ENCODE peak calls at places on chromosomes 11 and 22, in eight cellular contexts. O, Z, S, P, A, R, B and M are unnamed samples.

GRCh38 chr11:18259259-18259658 is 6.8 kb upstream of the SAA1 start:
- DNase-seq in O (no peak), Z (no peak), S (no peak), P (no peak), A (no peak), R (peak; percentile 3), B (no peak), M (no peak)

GRCh38 chr11:118003021-118003423 is 16.8 kb downstream of the IL10RA start:
- DNase-seq in O (no peak), Z (no peak), S (no peak), P (no peak), A (no peak), R (no peak), B (no peak), M (no peak)

GRCh38 chr11:115869780-115870431 is 365.7 kb upstream of the CADM1 start:
- DNase-seq in O (peak; percentile 1), Z (peak; percentile 3), S (no peak), P (peak; percentile 32), A (peak; percentile 31), R (peak; percentile 50), B (peak; percentile 67), M (peak; percentile 74)

GRCh38 chr22:36900225-36900624 is 13.2 kb upstream of the CSF2RB start:
- DNase-seq in O (no peak), Z (no peak), S (no peak), P (no peak), A (no peak), R (no peak), B (no peak), M (no peak)

GRCh38 chr11:77400775-77401469 is 73.0 kb downstream of the PAK1 start:
- DNase-seq in O (no peak), Z (no peak), S (no peak), P (no peak), A (no peak), R (no peak), B (no peak), M (no peak)

GRCh38 chr11:76635991-76636520 is 34.5 kb downstream of the LRRC32 start:
- DNase-seq in O (no peak), Z (no peak), S (no peak), P (no peak), A (no peak), R (no peak), B (no peak), M (no peak)

GRCh38 chr11:48096588-48097525 is 116.5 kb downstream of the PTPRJ start:
- DNase-seq in O (no peak), Z (peak; percentile 24), S (peak; percentile 43), P (no peak), A (no peak), R (no peak), B (no peak), M (no peak)

GRCh38 chr11:116927163-116927772 is 89.8 kb upstream of the APOA1 start:
- DNase-seq in O (no peak), Z (no peak), S (no peak), P (no peak), A (no peak), R (no peak), B (no peak), M (peak; percentile 22)

GRCh38 chr11:69939551-69940245 is 120.5 kb upstream of the FGF3 start:
- DNase-seq in O (peak; percentile 74), Z (peak; percentile 86), S (peak; percentile 86), P (no peak), A (peak; percentile 88), R (no peak), B (peak; percentile 10), M (peak; percentile 13)

GRCh38 chr11:120389693-120390584 is 53.7 kb downstream of the ARHGEF12 start:
- DNase-seq in O (no peak), Z (no peak), S (no peak), P (no peak), A (no peak), R (no peak), B (no peak), M (no peak)

GRCh38 chr11:107040447-107041444 is 22.5 kb upstream of the GUCY1A2 start:
- DNase-seq in O (peak; percentile 81), Z (peak; percentile 77), S (peak; percentile 33), P (peak; percentile 3), A (no peak), R (no peak), B (no peak), M (no peak)

GRCh38 chr22:19891350-19892248 is 36.9 kb upstream of the GNB1L start:
- DNase-seq in O (peak; percentile 90), Z (peak; percentile 79), S (peak; percentile 52), P (no peak), A (peak; percentile 21), R (peak; percentile 92), B (peak; percentile 64), M (no peak)

DNA sequence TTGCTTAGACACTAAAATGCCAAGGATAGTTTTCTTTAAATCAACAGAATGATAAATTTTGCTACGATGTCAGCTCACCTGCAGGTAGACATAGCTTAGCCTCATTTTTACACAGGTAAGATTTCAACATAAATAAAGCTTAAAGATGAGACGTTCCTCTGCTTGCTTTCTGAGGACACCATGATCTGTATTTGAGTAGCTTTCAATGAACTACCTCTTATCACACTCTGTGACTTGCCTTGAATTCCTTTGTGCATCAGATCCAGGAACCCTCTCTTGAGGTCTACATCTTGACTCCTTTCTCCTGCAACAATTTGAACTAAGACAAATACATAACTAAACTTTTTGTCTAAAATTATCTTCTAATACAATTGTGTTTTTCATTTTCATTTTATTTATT is 26.1 kb upstream of the OR8I2 start:
- DNase-seq in O (no peak), Z (no peak), S (no peak), P (no peak), A (no peak), R (no peak), B (no peak), M (no peak)
- TF ChIP-seq CTCF in O (no peak), Z (no peak), S (no peak), P (no peak), A (no peak), R (no peak), B (no peak), M (no peak)

GRCh38 chr11:72001834-72002591 is 3.3 kb downstream of the IL18BP start:
- DNase-seq in O (no peak), Z (no peak), S (no peak), P (no peak), A (no peak), R (no peak), B (no peak), M (no peak)

GRCh38 chr11:72005347-72006260 is 6.9 kb downstream of the IL18BP start:
- DNase-seq in O (no peak), Z (no peak), S (no peak), P (no peak), A (no peak), R (no peak), B (no peak), M (no peak)

GRCh38 chr11:72004515-72005346 is 6.0 kb downstream of the IL18BP start:
- DNase-seq in O (no peak), Z (no peak), S (no peak), P (no peak), A (no peak), R (no peak), B (no peak), M (no peak)

GRCh38 chr11:72002841-72003775 is 4.4 kb downstream of the IL18BP start:
- DNase-seq in O (peak; percentile 28), Z (no peak), S (no peak), P (no peak), A (no peak), R (no peak), B (no peak), M (no peak)

DNA sequence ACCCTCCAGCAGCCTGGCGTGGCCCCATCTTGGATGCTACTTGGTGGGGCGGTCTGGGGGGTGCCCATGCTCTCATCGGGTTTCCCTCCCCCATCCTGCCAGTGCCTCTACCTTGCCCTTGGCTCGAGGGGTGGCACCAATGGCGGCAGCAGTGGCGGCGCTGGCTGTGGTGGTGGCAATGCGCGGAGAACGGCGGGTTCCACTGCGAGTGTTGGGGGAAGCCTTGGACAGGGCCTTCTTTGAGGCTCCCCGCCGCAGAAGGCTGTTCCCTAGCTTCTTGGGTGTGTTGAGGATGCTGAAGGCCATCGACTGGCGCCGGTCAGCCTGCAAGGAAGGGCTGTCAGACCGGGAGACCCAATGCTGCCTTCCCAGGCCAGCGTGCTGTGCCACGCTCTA is 5.1 kb downstream of the IL18BP start:
- DNase-seq in O (no peak), Z (no peak), S (no peak), P (no peak), A (no peak), R (no peak), B (no peak), M (no peak)
- TF ChIP-seq CTCF in O (no peak), Z (no peak), S (no peak), P (no peak), A (no peak), R (no peak), B (no peak), M (no peak)

GRCh38 chr11:68825603-68826002 is 16.1 kb downstream of the CPT1A start:
- DNase-seq in O (no peak), Z (no peak), S (no peak), P (no peak), A (no peak), R (no peak), B (peak; percentile 62), M (no peak)

GRCh38 chr11:68821670-68822069 is 20.0 kb downstream of the CPT1A start:
- DNase-seq in O (no peak), Z (no peak), S (no peak), P (no peak), A (no peak), R (no peak), B (no peak), M (no peak)

GRCh38 chr11:68819362-68819761 is 22.4 kb downstream of the CPT1A start:
- DNase-seq in O (no peak), Z (no peak), S (no peak), P (no peak), A (no peak), R (no peak), B (no peak), M (no peak)

GRCh38 chr11:68826726-68827125 is 15.0 kb downstream of the CPT1A start:
- DNase-seq in O (no peak), Z (no peak), S (no peak), P (no peak), A (no peak), R (no peak), B (no peak), M (no peak)

DNA sequence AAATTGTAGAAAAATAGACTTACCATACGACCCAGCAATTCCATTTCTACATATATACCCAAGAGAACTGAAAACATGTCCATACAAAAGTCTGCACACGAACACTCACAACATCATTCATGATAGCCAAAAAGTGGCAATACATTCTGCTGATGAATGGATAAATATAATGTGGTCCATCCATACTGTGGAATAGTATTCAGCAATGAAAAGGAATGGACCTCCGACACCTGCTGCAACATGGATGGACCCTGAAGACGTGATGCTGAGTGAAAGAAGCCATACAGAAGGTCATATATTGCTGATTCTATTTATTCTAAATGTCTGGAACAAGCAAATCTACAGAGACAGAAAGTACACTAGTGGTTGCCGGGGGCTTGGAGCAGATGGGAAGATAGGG is 19.2 kb downstream of the CPT1A start:
- DNase-seq in O (no peak), Z (no peak), S (no peak), P (no peak), A (no peak), R (no peak), B (no peak), M (no peak)
- TF ChIP-seq CTCF in O (no peak), Z (no peak), S (no peak), P (no peak), A (no peak), R (no peak), B (no peak), M (no peak)

DNA sequence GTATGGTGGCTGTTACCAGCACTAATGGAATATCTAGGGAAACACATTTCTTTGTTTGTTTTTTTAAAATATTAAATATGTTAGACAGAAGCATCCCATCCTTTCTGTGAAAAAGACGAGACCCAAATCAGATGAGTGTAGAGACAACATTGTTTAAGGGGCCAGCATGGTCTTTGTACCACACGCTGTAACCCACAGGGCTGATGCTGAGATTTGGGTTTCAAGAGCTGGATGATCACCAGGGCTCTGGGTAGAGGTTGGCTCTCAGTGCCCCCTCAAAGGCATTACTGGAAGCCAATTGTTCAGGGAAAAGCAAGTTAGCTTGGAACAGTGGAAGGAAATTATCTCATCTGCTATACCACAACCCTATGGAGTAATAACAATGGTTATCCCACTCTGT is 472.3 kb downstream of the INSC start:
- DNase-seq in O (no peak), Z (no peak), S (no peak), P (no peak), A (no peak), R (no peak), B (no peak), M (no peak)
- TF ChIP-seq CTCF in O (no peak), Z (no peak), S (no peak), P (no peak), A (no peak), R (no peak), B (no peak), M (no peak)